ENCODE peak calls at places on chromosome 5, in eight cellular contexts. E, M, Y, U, T, P, H and Z are unnamed samples.

GRCh38 chr5:68395302-68395701 is 179.7 kb downstream of the PIK3R1 start:
- DNase-seq in P (no peak), M (no peak), H (no peak), T (no peak), Y (no peak), E (no peak), U (no peak), Z (no peak)

GRCh38 chr5:169190860-169191259 is 110.1 kb downstream of the SLIT3 start:
- DNase-seq in Y (no peak), E (no peak), U (no peak), H (no peak), M (peak; percentile 11), T (no peak), P (no peak), Z (no peak)

GRCh38 chr5:169249001-169249400 is 51.9 kb downstream of the SLIT3 start:
- DNase-seq in H (no peak), P (no peak), T (no peak), E (no peak), M (no peak), Y (no peak), U (no peak), Z (no peak)

GRCh38 chr5:131423056-131423455 is 159.2 kb downstream of the CDC42SE2 start:
- DNase-seq in E (no peak), P (peak; percentile 31), U (no peak), T (no peak), H (no peak), M (peak; percentile 59), Y (no peak), Z (no peak)

GRCh38 chr5:68261174-68262021 is 45.8 kb downstream of the PIK3R1 start:
- DNase-seq in M (peak; percentile 94), E (no peak), Y (no peak), H (no peak), U (no peak), T (no peak), P (no peak), Z (no peak)

GRCh38 chr5:146076028-146076427 is 29.3 kb downstream of the PLAC8L1 start:
- DNase-seq in T (no peak), U (no peak), Y (no peak), E (no peak), P (no peak), M (no peak), H (no peak), Z (no peak)

GRCh38 chr5:142597546-142598337 is 88.1 kb downstream of the FGF1 start:
- DNase-seq in H (no peak), T (no peak), M (peak; percentile 77), P (peak; percentile 95), U (no peak), E (no peak), Y (no peak), Z (no peak)

GRCh38 chr5:58940446-58940845 is 357.6 kb downstream of the RAB3C start:
- DNase-seq in M (peak; percentile 85), E (no peak), Y (no peak), T (no peak), U (no peak), P (no peak), H (no peak), Z (no peak)

GRCh38 chr5:130541617-130542221 is 623.3 kb downstream of the HINT1 start:
- DNase-seq in M (peak; percentile 59), H (no peak), T (no peak), U (no peak), E (no peak), P (peak; percentile 86), Y (no peak), Z (no peak)

GRCh38 chr5:151222769-151223446 is 984 bp downstream of the CCDC69 start:
- DNase-seq in E (peak; percentile 47), H (peak; percentile 53), Y (peak; percentile 88), T (no peak), P (peak; percentile 25), M (no peak), U (peak; percentile 74), Z (peak; percentile 27)

GRCh38 chr5:3020426-3020825 is 268.9 kb upstream of the IRX2 start:
- DNase-seq in Y (no peak), T (no peak), H (no peak), E (no peak), M (no peak), P (no peak), U (no peak), Z (no peak)

GRCh38 chr5:150789943-150790611 is 11.5 kb downstream of the SMIM3 start:
- DNase-seq in M (peak; percentile 98), E (no peak), U (peak; percentile 67), Y (peak; percentile 75), T (peak; percentile 63), H (peak; percentile 35), P (peak; percentile 90), Z (peak; percentile 55)

GRCh38 chr5:134526483-134527155 is 1.1 kb downstream of the JADE2 start:
- DNase-seq in H (peak; percentile 49), U (peak; percentile 62), E (peak; percentile 82), P (peak; percentile 72), T (peak; percentile 74), Y (peak; percentile 91), M (no peak), Z (peak; percentile 34)

GRCh38 chr5:170429014-170429413 is 39.8 kb upstream of the KCNMB1 start:
- DNase-seq in M (peak; percentile 5), P (peak; percentile 12), H (no peak), T (no peak), Y (no peak), E (no peak), U (no peak), Z (no peak)

GRCh38 chr5:132952829-132953228 is 10.6 kb downstream of the AFF4 start:
- DNase-seq in U (no peak), Y (no peak), H (no peak), T (no peak), P (no peak), M (no peak), E (no peak), Z (no peak)

GRCh38 chr5:132949151-132949550 is 14.3 kb downstream of the AFF4 start:
- DNase-seq in M (no peak), Y (no peak), U (no peak), H (no peak), T (no peak), E (no peak), P (no peak), Z (no peak)

GRCh38 chr5:132951858-132952257 is 11.6 kb downstream of the AFF4 start:
- DNase-seq in E (no peak), T (no peak), Y (no peak), H (no peak), U (no peak), M (no peak), P (no peak), Z (no peak)

DNA sequence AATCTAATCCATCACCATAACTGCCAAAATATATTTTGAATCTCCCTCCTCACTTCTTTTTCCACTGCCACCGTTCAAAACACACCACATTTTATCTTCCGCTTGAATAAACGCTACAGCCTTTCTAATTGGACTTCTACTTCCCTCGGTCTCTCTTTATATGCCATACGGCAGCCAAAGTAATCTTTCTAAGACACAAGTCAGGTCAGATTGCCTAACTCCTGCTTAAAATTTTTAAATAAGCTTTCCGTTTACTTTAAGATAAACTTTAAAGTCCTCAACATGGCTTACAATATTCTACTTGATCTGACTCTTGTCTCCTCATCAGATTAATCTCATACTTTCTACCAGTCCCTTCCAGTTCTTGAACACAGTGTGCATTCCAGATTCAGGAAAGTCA is 9.7 kb downstream of the AFF4 start:
- DNase-seq in Y (no peak), H (no peak), U (no peak), T (no peak), P (no peak), M (peak; percentile 39), E (no peak), Z (no peak)
- H3K4me3 ChIP-seq in Y (no peak overlapping the region), H (no peak overlapping the region), U (no peak overlapping the region), T (no peak overlapping the region), P (no peak overlapping the region), M (no peak overlapping the region), E (no peak overlapping the region), Z (no peak overlapping the region)

DNA sequence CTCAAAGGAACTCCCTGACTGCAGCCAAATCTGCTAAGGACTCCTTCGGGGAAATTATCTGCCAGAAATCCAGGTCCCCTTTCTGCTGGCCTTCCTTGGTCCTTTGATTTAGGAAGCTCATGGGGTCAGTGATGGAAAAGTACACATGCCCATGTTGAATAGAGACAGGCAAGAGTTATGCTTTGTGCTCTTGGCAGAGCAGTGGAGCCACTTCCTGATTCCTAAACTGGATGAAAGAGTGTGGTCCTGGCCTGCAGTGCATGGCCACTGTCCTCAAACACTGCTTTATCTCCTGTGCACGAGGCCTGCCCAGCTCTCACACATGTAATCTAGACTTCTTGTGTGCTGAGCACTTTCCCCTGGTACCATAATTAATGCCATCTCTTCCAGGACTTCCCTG is 2.0 kb upstream of the EBF1 start:
- DNase-seq in P (no peak), E (no peak), U (no peak), Y (no peak), M (no peak), T (no peak), H (no peak), Z (no peak)
- H3K27ac ChIP-seq in P (no peak overlapping the region), E (peak overlapping the region; percentile 96), U (peak overlapping the region; percentile 97), Y (no peak overlapping the region), M (no peak overlapping the region), T (peak overlapping the region; percentile 80), H (no peak overlapping the region), Z (no peak overlapping the region)

GRCh38 chr5:179607449-179607931 is 16.0 kb downstream of the HNRNPH1 start:
- DNase-seq in P (no peak), H (no peak), E (peak; percentile 60), M (no peak), Y (peak; percentile 80), T (no peak), U (peak; percentile 49), Z (no peak)
- H3K36me3 ChIP-seq in P (no peaks in the 10 kb centered on the region), H (peaks cover 34% of the 10 kb centered on the region), E (peaks cover 79% of the 10 kb centered on the region), M (peaks cover 32% of the 10 kb centered on the region), Y (peaks cover 23% of the 10 kb centered on the region), T (no peaks in the 10 kb centered on the region), U (peaks cover 99% of the 10 kb centered on the region), Z (peaks cover 49% of the 10 kb centered on the region)

GRCh38 chr5:55307383-55308253 is at the start of the genes DHX29 and MTREX:
- DNase-seq in P (peak; percentile 73), E (peak; percentile 91), Y (peak; percentile 96), H (peak; percentile 82), U (peak; percentile 93), T (peak; percentile 90), M (peak; percentile 94), Z (peak; percentile 72)

GRCh38 chr5:55300890-55301289 is 6.6 kb downstream of the DHX29 start:
- DNase-seq in P (no peak), Y (no peak), T (no peak), H (no peak), E (no peak), M (no peak), U (no peak), Z (no peak)

GRCh38 chr5:55304584-55304983 is 2.9 kb downstream of the DHX29 start:
- DNase-seq in E (no peak), Y (no peak), T (no peak), U (no peak), P (no peak), M (no peak), H (no peak), Z (no peak)

GRCh38 chr5:55306641-55307382 is 682 bp downstream of the DHX29 start:
- DNase-seq in H (no peak), P (no peak), M (peak; percentile 7), T (no peak), Y (no peak), U (no peak), E (no peak), Z (no peak)

DNA sequence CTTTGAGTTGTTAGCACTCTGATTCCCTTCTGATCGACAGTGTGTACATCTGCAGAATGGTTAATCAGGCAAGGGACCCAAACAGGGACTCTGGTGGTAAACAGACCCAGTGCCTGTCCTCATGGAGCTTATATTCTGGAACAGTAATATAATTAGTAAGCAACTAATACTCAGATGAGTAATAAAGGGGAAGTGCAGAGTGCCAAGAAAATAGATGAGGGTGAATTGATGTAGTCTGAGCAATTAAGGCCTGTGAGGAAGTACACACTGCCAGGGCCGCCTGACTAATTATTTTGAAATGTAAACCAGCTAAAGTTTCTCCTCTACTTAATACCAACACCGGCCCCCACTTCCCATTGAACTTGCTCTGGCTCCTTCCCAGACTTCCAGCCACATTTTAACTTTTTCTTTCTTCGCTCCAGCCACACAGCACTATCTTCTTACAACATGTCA is 4.2 kb downstream of the DHX29 start:
- DNase-seq in T (no peak), M (peak; percentile 91), Y (no peak), H (no peak), E (no peak), U (no peak), P (peak; percentile 52), Z (no peak)
- H3K4me3 ChIP-seq in T (no peak overlapping the region), M (no peak overlapping the region), Y (no peak overlapping the region), H (no peak overlapping the region), E (no peak overlapping the region), U (no peak overlapping the region), P (no peak overlapping the region), Z (no peak overlapping the region)